ENCODE peak calls at places on chromosomes 5 and 9, in eight cellular contexts. F is cardiac muscle cell; U is uterus; R is neuronal stem cell; O is IMR-90; H is aorta; Z is trophoblast cell; P is CD8-positive, alpha-beta T cell. E is an unnamed sample. For H3K4me1, the result is how much of the 10 kb centered on the place peaks cover.

GRCh38 chr9:32663741-32664140 is 28.3 kb upstream of the TAF1L start:
- DNase-seq in U (no peak), O (no peak), H (no peak), Z (no peak), R (no peak), P (no peak), F (no peak), E (no peak)

GRCh38 chr5:157471709-157472108 is 11.7 kb downstream of the NIPAL4 start:
- DNase-seq in H (no peak), P (no peak), U (no peak), R (no peak), O (peak), F (peak), Z (no peak), E (no peak)

GRCh38 chr5:59790399-59791130 is 103.0 kb downstream of the PDE4D start:
- DNase-seq in U (peak), P (no peak), H (peak), O (no peak), R (no peak), Z (no peak), F (no peak), E (no peak)

GRCh38 chr5:155154973-155155372 is 141.4 kb downstream of the KIF4B start:
- DNase-seq in P (no peak), U (no peak), F (no peak), R (no peak), O (no peak), H (no peak), Z (no peak), E (no peak)

GRCh38 chr9:89054865-89055495 is 63.7 kb downstream of the S1PR3 start:
- DNase-seq in Z (no peak), R (no peak), O (no peak), F (no peak), H (no peak), P (no peak), U (no peak), E (no peak)

GRCh38 chr5:6408627-6409446 is 30.5 kb upstream of the MED10 start:
- DNase-seq in H (no peak), R (no peak), F (no peak), Z (no peak), U (no peak), O (peak), P (no peak), E (no peak)

GRCh38 chr9:2407450-2407849 is 214.1 kb upstream of the VLDLR start:
- DNase-seq in R (no peak), O (no peak), Z (no peak), H (no peak), U (no peak), F (no peak), P (no peak), E (no peak)

GRCh38 chr9:137379761-137380161 is 43.2 kb downstream of the EXD3 start:
- DNase-seq in F (no peak), U (no peak), Z (no peak), O (no peak), H (peak), P (no peak), R (no peak), E (no peak)

GRCh38 chr5:137252513-137252912 is 246.6 kb downstream of the SPOCK1 start:
- DNase-seq in U (no peak), F (no peak), Z (no peak), O (peak), P (no peak), R (no peak), H (no peak), E (no peak)

GRCh38 chr5:1409386-1410110 is 35.7 kb downstream of the SLC6A3 start:
- DNase-seq in H (peak), F (peak), U (no peak), O (peak), Z (no peak), P (peak), R (peak), E (no peak)

GRCh38 chr5:40405985-40406384 is 273.7 kb upstream of the PTGER4 start:
- DNase-seq in R (no peak), Z (peak), H (no peak), P (no peak), F (no peak), U (no peak), O (no peak), E (no peak)

GRCh38 chr5:142151436-142152382 is 43.1 kb downstream of the NDFIP1 start:
- DNase-seq in R (peak), O (peak), U (peak), F (peak), H (no peak), P (peak), Z (peak), E (peak)

GRCh38 chr5:95285406-95285761 is 490 bp upstream of the MCTP1 start:
- DNase-seq in O (no peak), F (peak), P (no peak), Z (no peak), U (no peak), H (no peak), R (peak), E (no peak)

GRCh38 chr9:137374131-137374845 is 48.7 kb downstream of the EXD3 start:
- DNase-seq in F (no peak), P (no peak), U (no peak), Z (no peak), R (no peak), O (no peak), H (peak), E (no peak)

GRCh38 chr5:135599421-135600140 is 20.8 kb upstream of the CXCL14 start:
- DNase-seq in U (no peak), Z (no peak), R (no peak), O (no peak), P (no peak), F (no peak), H (no peak), E (no peak)

GRCh38 chr5:79075646-79076426 is 6.3 kb downstream of the BHMT2 start:
- DNase-seq in U (no peak), P (no peak), F (no peak), O (no peak), Z (no peak), R (no peak), H (no peak), E (no peak)

GRCh38 chr9:113309204-113309813 is 6.1 kb upstream of the RNF183 start:
- DNase-seq in Z (no peak), F (peak), O (peak), R (no peak), P (peak), U (no peak), H (no peak), E (peak)

GRCh38 chr9:95642189-95642588 is 125.4 kb upstream of the PTCH1 start:
- DNase-seq in O (no peak), R (no peak), F (no peak), P (no peak), U (no peak), H (no peak), Z (no peak), E (no peak)

GRCh38 chr5:34791761-34792244 is 47.2 kb upstream of the TTC23L start:
- DNase-seq in F (no peak), P (no peak), Z (peak), U (no peak), H (no peak), O (peak), R (no peak), E (no peak)

GRCh38 chr9:77495834-77496671 is 152.1 kb downstream of the GNA14 start:
- DNase-seq in F (no peak), P (no peak), O (peak), R (no peak), Z (no peak), H (no peak), U (peak), E (peak)

GRCh38 chr9:89023788-89024187 is 32.5 kb downstream of the S1PR3 start:
- DNase-seq in P (no peak), O (peak), F (no peak), Z (no peak), H (no peak), R (no peak), U (no peak), E (no peak)

GRCh38 chr5:138986186-138986775 is 111.1 kb upstream of the LRRTM2 start:
- DNase-seq in U (no peak), O (no peak), P (no peak), R (no peak), F (no peak), Z (no peak), H (no peak), E (no peak)

GRCh38 chr9:135513351-135513846 is 7.8 kb upstream of the LCN1 start:
- DNase-seq in R (no peak), O (no peak), F (no peak), U (no peak), P (no peak), H (no peak), Z (no peak), E (no peak)

GRCh38 chr9:97627624-97628023 is 5.5 kb downstream of the TSTD2 start:
- DNase-seq in P (no peak), F (no peak), O (peak), Z (no peak), H (no peak), R (no peak), U (no peak), E (no peak)

GRCh38 chr9:108783318-108784127 is 72.3 kb downstream of the ACTL7B start:
- DNase-seq in F (peak), O (no peak), H (no peak), Z (no peak), U (no peak), P (no peak), R (no peak), E (no peak)

GRCh38 chr5:138962619-138963370 is 87.7 kb upstream of the LRRTM2 start:
- DNase-seq in O (no peak), H (no peak), Z (no peak), F (no peak), P (no peak), U (no peak), R (peak), E (no peak)

GRCh38 chr9:113649054-113649453 is 185.5 kb downstream of the RGS3 start:
- DNase-seq in O (peak), U (no peak), Z (no peak), H (no peak), F (no peak), R (no peak), P (no peak), E (no peak)

GRCh38 chr5:156186760-156187159 is 140.2 kb upstream of the SGCD start:
- DNase-seq in F (no peak), Z (no peak), O (peak), P (no peak), R (no peak), U (no peak), H (no peak), E (no peak)

GRCh38 chr9:127447416-127448111 is 3.6 kb downstream of the RPL12 start:
- DNase-seq in U (no peak), F (no peak), P (no peak), R (no peak), Z (no peak), H (no peak), O (peak), E (no peak)

GRCh38 chr5:154179846-154180710 is 10.5 kb upstream of the GALNT10 start:
- DNase-seq in H (no peak), P (peak), R (peak), U (no peak), O (peak), F (peak), Z (peak), E (no peak)

GRCh38 chr9:17117372-17117771 is 17.5 kb upstream of the CNTLN start:
- DNase-seq in O (no peak), Z (no peak), R (no peak), H (no peak), U (no peak), P (no peak), F (no peak), E (no peak)

GRCh38 chr9:121944741-121945191 is 148.3 kb downstream of the TTLL11 start:
- DNase-seq in P (no peak), U (no peak), Z (peak), F (no peak), O (peak), R (no peak), H (no peak), E (peak)

GRCh38 chr9:133711428-133712220 is 26.5 kb downstream of the SARDH start:
- DNase-seq in U (no peak), F (no peak), O (peak), H (peak), P (no peak), Z (no peak), R (no peak), E (peak)

GRCh38 chr5:150156540-150156939 is 895 bp upstream of the PDGFRB start:
- DNase-seq in R (no peak), U (no peak), Z (no peak), H (no peak), F (no peak), P (no peak), O (no peak), E (no peak)
- H3K4me1 ChIP-seq in R (under half), U (under half), Z (under half), H (under half), F (under half), P (under half), O (under half), E (under half)

DNA sequence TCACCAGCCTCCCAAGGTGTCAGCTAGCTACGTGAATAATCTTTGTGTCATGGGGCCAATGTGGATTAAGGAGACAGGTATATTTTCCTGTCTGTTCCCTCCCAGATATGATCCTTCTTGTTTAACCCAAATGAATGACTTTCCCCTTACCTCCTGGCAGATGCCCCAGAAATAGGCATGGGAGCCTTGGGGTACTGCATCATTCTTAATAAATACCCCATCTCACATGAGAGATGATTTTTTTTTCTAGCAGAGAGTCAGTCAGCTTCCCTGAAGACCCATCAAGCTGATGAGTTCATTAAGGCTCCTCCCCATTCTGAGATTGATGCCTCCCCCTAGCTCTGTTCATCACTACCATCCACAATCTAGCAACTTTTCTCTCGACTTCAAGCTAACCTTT is 143.5 kb downstream of the ACER2 start:
- DNase-seq in H (no peak), F (no peak), P (no peak), Z (no peak), U (no peak), R (no peak), O (no peak), E (no peak)
- H3K27ac ChIP-seq in H (no peak), F (no peak), P (no peak), Z (no peak), U (no peak), R (no peak), O (no peak), E (no peak)

DNA sequence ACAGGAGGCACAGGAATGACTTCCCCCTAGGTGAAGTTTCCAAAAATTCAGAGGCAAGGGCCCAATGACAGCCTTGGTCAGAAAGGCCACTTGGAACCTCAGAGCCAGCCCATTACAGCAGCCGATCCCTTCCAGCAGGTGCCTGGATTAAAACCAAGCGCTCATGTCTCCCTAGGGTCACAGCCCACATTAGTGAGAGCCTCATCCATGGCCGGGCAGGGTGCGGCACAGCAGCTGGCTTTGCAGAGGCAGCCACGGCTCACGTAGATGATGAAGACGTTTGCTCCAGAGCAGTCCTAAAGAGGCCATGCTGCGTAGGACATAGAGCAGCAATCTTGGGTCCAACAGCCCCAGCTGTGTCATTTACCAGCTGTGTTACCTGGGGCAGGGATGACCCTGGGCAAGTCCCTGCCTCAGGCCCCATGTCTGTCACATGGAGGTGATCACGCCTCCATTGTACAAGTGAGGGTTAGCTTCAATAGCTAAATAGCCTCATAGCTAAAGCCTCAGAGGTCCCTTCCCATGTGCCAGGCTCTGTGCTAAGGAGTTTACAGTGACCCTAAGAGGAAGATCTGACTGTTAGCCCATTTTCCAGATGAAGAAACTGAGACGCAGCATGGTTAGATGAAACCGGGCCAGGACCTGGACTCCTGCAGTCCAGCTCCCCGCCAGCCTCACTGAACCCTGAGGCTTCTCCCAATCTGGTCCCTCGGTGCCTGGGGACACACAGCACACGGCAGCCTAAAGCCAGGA is 39.2 kb downstream of the NEK6 start:
- DNase-seq in U (no peak), R (no peak), Z (peak), O (no peak), H (no peak), P (no peak), F (no peak), E (no peak)
- H3K4me1 ChIP-seq in U (under half), R (under half), Z (half or more), O (half or more), H (under half), P (under half), F (under half), E (under half)

DNA sequence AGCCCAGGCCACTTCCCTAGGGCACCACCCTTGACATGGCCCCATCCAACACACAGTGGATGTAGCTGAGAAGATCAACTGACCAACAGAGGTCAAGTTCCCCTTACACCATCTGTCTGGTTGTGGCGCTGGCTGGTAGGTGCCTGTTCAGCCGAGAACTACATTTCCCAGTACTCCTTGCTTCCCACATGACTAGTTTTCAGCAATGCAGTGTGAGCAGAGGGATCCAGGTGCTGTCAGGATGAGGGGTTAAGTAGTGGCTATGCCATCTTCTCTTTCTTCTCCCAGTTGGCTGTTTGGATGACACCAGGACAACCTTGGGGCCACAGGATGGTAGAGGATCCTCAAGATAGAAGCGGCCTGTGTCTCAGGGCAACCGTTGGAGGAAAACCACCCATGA is 48.6 kb upstream of the SH3PXD2B start:
- DNase-seq in P (no peak), O (no peak), F (peak), U (peak), H (peak), Z (no peak), R (no peak), E (no peak)
- H3K27ac ChIP-seq in P (no peak), O (no peak), F (no peak), U (peak), H (no peak), Z (no peak), R (no peak), E (no peak)

GRCh38 chr5:172140866-172141265 is 47.2 kb downstream of the STK10 start:
- DNase-seq in O (no peak), U (no peak), H (no peak), P (no peak), Z (peak), F (no peak), R (no peak), E (no peak)

GRCh38 chr5:172133359-172134029 is 54.5 kb downstream of the STK10 start:
- DNase-seq in O (peak), R (no peak), H (no peak), F (no peak), U (no peak), P (peak), Z (peak), E (peak)

GRCh38 chr5:172140120-172140519 is 47.9 kb downstream of the STK10 start:
- DNase-seq in F (no peak), U (no peak), P (no peak), O (no peak), R (no peak), Z (no peak), H (no peak), E (no peak)

GRCh38 chr5:172141949-172142319 is 46.1 kb downstream of the STK10 start:
- DNase-seq in R (no peak), F (no peak), Z (peak), O (no peak), P (no peak), U (no peak), H (no peak), E (no peak)

DNA sequence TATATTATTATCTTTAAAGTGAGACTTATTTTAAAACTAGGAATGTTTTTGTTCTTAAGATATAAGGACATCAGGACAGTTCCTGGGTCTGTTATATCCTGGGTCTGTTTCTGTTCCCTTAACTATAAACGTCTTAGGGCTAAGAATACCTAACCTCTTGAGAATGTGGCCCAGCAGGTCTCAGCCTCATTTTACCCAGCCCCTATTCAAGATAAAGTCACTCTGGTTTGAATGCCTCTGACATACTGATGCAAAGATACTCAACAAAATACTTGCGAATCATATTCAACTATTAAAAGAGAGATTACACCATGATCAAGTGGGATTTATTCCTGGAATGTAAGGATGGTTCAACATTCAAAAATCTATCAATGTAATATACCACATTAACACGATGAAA is 51.0 kb downstream of the STK10 start:
- DNase-seq in P (no peak), F (no peak), R (no peak), O (no peak), Z (peak), H (no peak), U (no peak), E (no peak)
- H3K4me1 ChIP-seq in P (half or more), F (under half), R (under half), O (under half), Z (under half), H (under half), U (under half), E (under half)

E was measured in foreskin keratinocyte.